ENCODE peak calls at places on chromosomes 12 and 14, in eight cellular contexts. U, I, D, Y, T, O, V and P are unnamed samples.

GRCh38 chr14:66311935-66312334 is 174.2 kb upstream of the CCDC196 start:
- DNase-seq in U (no peak), O (no peak), D (no peak), V (no peak), T (no peak), Y (no peak), I (no peak), P (no peak)

GRCh38 chr14:59013672-59014298 is 174.7 kb upstream of the DAAM1 start:
- DNase-seq in T (no peak), V (peak; percentile 72), Y (no peak), U (peak; percentile 43), D (no peak), O (no peak), I (peak; percentile 66), P (no peak)

GRCh38 chr12:101607894-101608293 is 13.1 kb downstream of the MYBPC1 start:
- DNase-seq in V (no peak), I (no peak), O (no peak), T (no peak), U (no peak), Y (no peak), D (no peak), P (no peak)

GRCh38 chr12:75623631-75624118 is 112.3 kb upstream of the KRR1 start:
- DNase-seq in U (peak; percentile 68), O (no peak), Y (no peak), D (no peak), V (peak; percentile 53), I (peak; percentile 30), T (no peak), P (no peak)

GRCh38 chr12:3920378-3921141 is 47.4 kb upstream of the PARP11 start:
- DNase-seq in V (no peak), Y (no peak), T (peak; percentile 13), I (peak; percentile 26), U (no peak), O (no peak), D (no peak), P (no peak)

GRCh38 chr12:9066755-9067433 is 48.8 kb downstream of the A2M start:
- DNase-seq in T (no peak), V (peak; percentile 12), Y (no peak), U (no peak), D (no peak), I (no peak), O (no peak), P (no peak)

GRCh38 chr12:52587563-52587962 is 13.7 kb downstream of the KRT72 start:
- DNase-seq in O (no peak), Y (no peak), V (no peak), T (no peak), U (no peak), D (no peak), I (no peak), P (no peak)

GRCh38 chr12:38411426-38411825 is 94.9 kb downstream of the ALG10B start:
- DNase-seq in Y (no peak), T (no peak), D (no peak), I (no peak), O (no peak), V (no peak), U (no peak), P (no peak)

GRCh38 chr12:123937707-123938600 is 34.7 kb downstream of the CCDC92 start:
- DNase-seq in V (no peak), I (peak; percentile 25), T (no peak), D (no peak), Y (no peak), O (no peak), U (no peak), P (no peak)

GRCh38 chr14:63717704-63718103 is 10.2 kb downstream of the SGPP1 start:
- DNase-seq in T (no peak), V (peak; percentile 20), O (no peak), D (no peak), Y (no peak), U (peak; percentile 36), I (peak; percentile 32), P (no peak)

GRCh38 chr14:99803106-99803437 is 9.9 kb downstream of the EML1 start:
- DNase-seq in Y (no peak), V (no peak), D (no peak), T (no peak), U (no peak), O (no peak), I (no peak), P (no peak)

GRCh38 chr12:26787125-26787495 is 45.9 kb downstream of the ITPR2 start:
- DNase-seq in O (peak; percentile 6), T (no peak), D (no peak), Y (no peak), U (peak; percentile 68), V (peak; percentile 74), I (peak; percentile 94), P (peak; percentile 37)

GRCh38 chr14:80212025-80212402 is 710 bp upstream of the DIO2 start:
- DNase-seq in O (no peak), D (no peak), Y (no peak), I (peak; percentile 90), T (no peak), V (peak; percentile 58), U (peak; percentile 69), P (no peak)

GRCh38 chr12:53231859-53232640 is at the start of gene RARG:
- DNase-seq in I (peak; percentile 58), T (peak; percentile 71), D (peak; percentile 73), Y (no peak), O (peak; percentile 46), V (peak; percentile 77), U (peak; percentile 56), P (no peak)

GRCh38 chr12:116262741-116263140 is 14.8 kb downstream of the MED13L start:
- DNase-seq in I (no peak), U (no peak), V (no peak), O (no peak), D (no peak), Y (no peak), T (no peak), P (no peak)

GRCh38 chr12:91262023-91262676 is 79.5 kb upstream of the DCN start:
- DNase-seq in U (no peak), T (no peak), O (no peak), V (no peak), I (no peak), Y (no peak), D (no peak), P (no peak)

DNA sequence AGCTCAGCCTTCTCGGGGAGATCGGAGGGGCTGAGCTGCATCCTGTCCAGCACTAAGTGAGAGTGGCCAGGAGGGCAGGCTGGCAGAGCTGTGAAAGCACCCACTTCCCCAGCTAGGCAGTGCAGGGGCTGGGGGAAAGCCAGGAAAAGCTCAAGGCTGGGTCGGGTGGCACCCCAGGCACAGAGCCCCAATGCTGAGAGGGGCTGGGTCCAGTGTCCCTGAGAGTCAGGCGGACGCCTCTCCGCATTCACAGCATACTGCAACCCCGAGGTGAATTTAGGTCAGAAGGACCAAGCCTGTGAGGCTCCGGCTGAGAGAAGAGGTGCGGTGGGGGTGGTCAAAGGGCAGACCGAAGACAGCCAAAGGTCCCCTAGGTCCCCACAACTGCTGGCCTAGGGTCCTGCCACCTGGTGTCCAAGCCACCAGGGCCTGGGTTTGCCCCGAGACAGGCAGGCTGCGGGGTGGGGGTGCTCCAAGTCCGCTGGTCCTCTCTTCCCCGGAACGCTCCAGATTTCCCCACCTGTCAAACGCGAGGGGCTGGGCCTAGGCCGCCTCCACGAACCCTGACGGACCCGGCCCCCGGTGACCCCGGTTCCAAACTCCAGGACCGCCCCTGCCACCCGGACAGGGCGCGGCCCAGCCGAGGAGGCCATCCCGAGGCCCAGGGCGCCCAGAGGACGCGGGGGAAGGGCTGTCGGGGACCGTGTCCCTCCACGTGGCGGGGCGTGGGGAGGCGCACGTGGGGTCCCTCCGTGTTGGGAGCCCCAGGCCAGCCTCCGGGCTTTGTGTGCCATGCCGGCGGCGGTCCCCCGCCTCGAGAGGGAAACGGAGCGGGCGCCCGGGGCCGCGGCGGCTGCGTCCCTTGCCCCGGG is 527 bp downstream of the CAMKK2 start:
- DNase-seq in I (no peak), D (peak; percentile 66), V (peak; percentile 28), O (no peak), T (peak; percentile 70), U (peak; percentile 15), Y (peak; percentile 35), P (no peak)
- TF ChIP-seq CTCF in I (no peak), D (no peak), V (peak; percentile 3), O (no peak), T (no peak), U (no peak), Y (peak; percentile 17), P (no peak)

GRCh38 chr14:96961895-96962294 is 164.7 kb downstream of the VRK1 start:
- DNase-seq in U (no peak), V (no peak), Y (no peak), I (no peak), O (no peak), T (no peak), D (no peak), P (no peak)
- H3K4me3 ChIP-seq in U (no peak overlapping the region), V (no peak overlapping the region), Y (no peak overlapping the region), I (no peak overlapping the region), O (no peak overlapping the region), T (no peak overlapping the region), D (no peak overlapping the region), P (no peak overlapping the region)

GRCh38 chr14:24240110-24240918 is 2.1 kb downstream of the TINF2 start:
- DNase-seq in U (no peak), O (no peak), Y (no peak), D (no peak), I (no peak), T (no peak), V (no peak), P (no peak)
- H3K36me3 ChIP-seq in U (peaks cover 23% of the 10 kb centered on the region), O (peaks cover 46% of the 10 kb centered on the region), Y (peaks cover 58% of the 10 kb centered on the region), D (peaks cover 62% of the 10 kb centered on the region), I (peaks cover 31% of the 10 kb centered on the region), T (peaks cover 26% of the 10 kb centered on the region), V (peaks cover 22% of the 10 kb centered on the region), P (peaks cover 25% of the 10 kb centered on the region)

DNA sequence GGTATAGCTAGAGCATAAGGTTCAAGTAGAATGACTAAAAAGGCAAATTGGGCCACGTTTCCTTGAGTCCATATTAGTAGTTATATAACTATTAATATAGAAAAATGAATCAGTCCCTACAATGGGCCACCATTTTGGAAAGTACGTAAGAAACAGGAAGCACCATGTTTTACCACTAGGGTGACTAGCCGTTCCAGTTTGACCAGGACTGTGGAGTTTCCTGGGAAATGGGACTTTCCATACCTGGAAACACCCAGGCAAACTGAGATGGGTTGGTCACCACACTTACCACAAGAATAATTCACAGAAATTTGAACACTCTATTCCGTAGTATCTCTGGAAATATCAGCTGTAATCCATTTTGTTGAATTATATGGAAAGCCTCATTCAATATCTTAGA is 2.1 kb upstream of the MAGOHB start:
- DNase-seq in O (no peak), T (no peak), I (no peak), V (peak; percentile 64), U (no peak), D (no peak), Y (no peak), P (no peak)
- TF ChIP-seq CTCF in O (no peak), T (no peak), I (no peak), V (no peak), U (no peak), D (no peak), Y (no peak), P (no peak)